ENCODE peak calls at places on chromosomes 7 and 10, in seven cellular contexts. J is breast epithelium, V is lower lobe of right lung, Q is sigmoid colon, Z is body of pancreas, B is mammary epithelial cell, H is adrenal gland. P is an unnamed sample. For H3K9me3 and H3K4me1, the result is how much of the 10 kb centered on the place peaks cover.

GRCh38 chr10:25465582-25466372 is 291.0 kb downstream of the GPR158 start:
- DNase-seq in B (no peak), V (no peak), Q (no peak), J (no peak), Z (no peak), H (no peak), P (no peak)

GRCh38 chr7:27082171-27082570 is 13.6 kb downstream of the HOXA1 start:
- DNase-seq in H (no peak), Z (no peak), J (no peak), V (no peak), B (peak), Q (no peak), P (no peak)

GRCh38 chr10:33032354-33033254 is 74.6 kb upstream of the ITGB1 start:
- DNase-seq in Z (no peak), Q (no peak), J (no peak), V (no peak), H (peak), B (peak), P (no peak)

GRCh38 chr10:100970914-100971811 is 1.9 kb downstream of the SEMA4G start:
- DNase-seq in Q (peak), J (no peak), Z (peak), H (no peak), V (no peak), B (no peak), P (no peak)

GRCh38 chr10:62652114-62652513 is 152.4 kb upstream of the ADO start:
- DNase-seq in Z (no peak), J (no peak), Q (no peak), H (no peak), B (peak), V (no peak), P (no peak)

GRCh38 chr10:124525751-124526600 is 64.4 kb downstream of the LHPP start:
- DNase-seq in J (no peak), B (no peak), Z (no peak), Q (peak), H (peak), V (peak), P (no peak)

GRCh38 chr10:47383254-47384147 is 592 bp downstream of the ZNF488 start:
- DNase-seq in H (no peak), Z (no peak), J (no peak), Q (no peak), B (no peak), V (no peak), P (no peak)

GRCh38 chr7:36045275-36045674 is 107.8 kb upstream of the EEPD1 start:
- DNase-seq in Z (no peak), J (no peak), Q (no peak), H (no peak), B (no peak), V (no peak), P (no peak)

GRCh38 chr7:50141131-50141530 is 48.1 kb upstream of the ZPBP start:
- DNase-seq in H (no peak), V (no peak), Q (no peak), B (no peak), Z (no peak), J (no peak), P (no peak)

GRCh38 chr7:120941064-120941463 is 9.5 kb upstream of the ING3 start:
- DNase-seq in H (no peak), J (no peak), Z (no peak), V (no peak), B (no peak), Q (no peak), P (no peak)

GRCh38 chr10:133419211-133419950 is 5.0 kb downstream of the SPRN start:
- DNase-seq in J (peak), V (peak), B (no peak), Z (no peak), H (no peak), Q (no peak), P (no peak)

GRCh38 chr7:135714534-135715009 is 13.4 kb downstream of the SLC13A4 start:
- DNase-seq in V (no peak), Q (no peak), Z (no peak), J (no peak), H (no peak), B (peak), P (no peak)

GRCh38 chr7:22814261-22815208 is 8.1 kb downstream of the TOMM7 start:
- DNase-seq in B (peak), Z (no peak), H (no peak), V (no peak), Q (no peak), J (no peak), P (no peak)

GRCh38 chr7:141497391-141497790 is 53.8 kb upstream of the AGK start:
- DNase-seq in Q (no peak), B (no peak), H (no peak), V (no peak), Z (no peak), J (no peak), P (no peak)

GRCh38 chr7:97499204-97499603 is 232.7 kb upstream of the TAC1 start:
- DNase-seq in B (peak), Q (no peak), H (peak), V (no peak), J (no peak), Z (peak), P (no peak)

GRCh38 chr7:137488038-137488437 is 144.5 kb upstream of the PTN start:
- DNase-seq in J (no peak), Z (no peak), H (no peak), B (no peak), V (no peak), Q (no peak), P (no peak)

GRCh38 chr10:74822583-74823089 is 3.8 kb upstream of the KAT6B start:
- DNase-seq in Q (no peak), Z (no peak), V (no peak), H (peak), J (no peak), B (no peak), P (no peak)

GRCh38 chr10:14128519-14128918 is 202.2 kb downstream of the FRMD4A start:
- DNase-seq in H (no peak), J (no peak), Z (no peak), B (no peak), V (no peak), Q (no peak), P (no peak)

GRCh38 chr10:14125564-14125963 is 205.2 kb downstream of the FRMD4A start:
- DNase-seq in Z (peak), H (no peak), J (no peak), B (no peak), Q (no peak), V (no peak), P (no peak)

GRCh38 chr10:14129770-14130169 is 201.0 kb downstream of the FRMD4A start:
- DNase-seq in J (no peak), H (no peak), B (no peak), V (no peak), Q (no peak), Z (no peak), P (no peak)

GRCh38 chr10:14124951-14125350 is 205.8 kb downstream of the FRMD4A start:
- DNase-seq in Q (no peak), H (no peak), B (no peak), J (no peak), Z (no peak), V (no peak), P (no peak)

DNA sequence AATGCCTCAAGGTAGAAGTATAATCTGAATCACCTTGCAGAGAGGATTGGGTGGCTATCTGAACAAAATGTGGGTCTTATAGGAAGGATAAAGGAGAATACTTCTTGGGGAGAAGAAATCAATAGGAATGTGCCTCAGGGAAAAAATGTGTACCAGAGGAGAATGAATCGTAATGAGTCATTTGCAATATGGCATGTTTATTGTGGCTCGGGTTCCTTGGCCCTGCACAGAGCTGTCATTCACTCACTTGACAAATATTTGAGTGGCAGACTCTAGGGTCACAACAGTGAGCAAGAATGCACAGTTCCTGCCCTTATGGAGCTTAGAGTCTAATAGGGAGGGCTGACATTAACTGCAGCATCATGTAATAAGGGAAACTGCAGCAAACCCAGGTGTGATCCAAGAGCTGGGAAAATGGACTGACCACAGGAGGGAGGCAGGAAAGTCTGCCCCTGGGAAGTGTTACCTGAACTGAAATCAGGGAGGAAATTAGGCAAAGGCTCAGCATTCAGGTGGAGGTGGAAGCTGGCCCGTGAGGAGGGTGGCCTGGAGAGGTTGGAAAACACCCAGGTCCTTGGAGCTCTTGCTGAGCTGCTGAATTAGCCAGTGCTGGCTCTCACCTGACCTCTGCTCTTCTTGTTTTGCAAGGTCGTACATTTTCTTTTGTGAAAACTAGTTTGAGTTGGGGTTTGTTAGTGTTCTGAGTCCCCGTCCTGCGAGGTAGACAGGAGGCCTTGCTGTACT is 203.9 kb downstream of the FRMD4A start:
- DNase-seq in J (no peak), B (peak), Q (no peak), Z (no peak), V (no peak), H (no peak), P (no peak)
- TF ChIP-seq CTCF in J (no peak), B (no peak), Q (no peak), Z (no peak), V (no peak), H (no peak), P (no peak)

GRCh38 chr10:131092876-131093275 is 218.6 kb downstream of the TCERG1L start:
- DNase-seq in J (no peak), H (no peak), Z (no peak), Q (no peak), B (no peak), V (peak), P (peak)

GRCh38 chr10:131090761-131091661 is 220.5 kb downstream of the TCERG1L start:
- DNase-seq in B (no peak), Q (no peak), V (no peak), Z (peak), H (no peak), J (no peak), P (no peak)

GRCh38 chr10:131093346-131093745 is 218.2 kb downstream of the TCERG1L start:
- DNase-seq in Q (no peak), B (no peak), V (peak), Z (no peak), J (no peak), H (no peak), P (peak)

GRCh38 chr10:131092416-131092815 is 219.1 kb downstream of the TCERG1L start:
- DNase-seq in B (no peak), Q (no peak), H (no peak), Z (no peak), V (peak), J (no peak), P (peak)

GRCh38 chr10:131091682-131092081 is 219.8 kb downstream of the TCERG1L start:
- DNase-seq in Z (no peak), V (no peak), H (no peak), J (no peak), B (no peak), Q (no peak), P (no peak)
- H3K9me3 ChIP-seq in Z (under half), V (under half), H (under half), J (under half), B (under half), Q (under half), P (under half)

GRCh38 chr7:39272676-39273075 is 293.5 kb upstream of the YAE1 start:
- DNase-seq in H (no peak), Q (no peak), Z (no peak), B (no peak), J (no peak), V (no peak), P (no peak)
- H3K4me1 ChIP-seq in H (under half), Q (under half), Z (under half), B (under half), J (under half), V (under half), P (under half)

GRCh38 chr7:107966701-107967100 is 36.3 kb downstream of the LAMB1 start:
- DNase-seq in B (peak), J (no peak), Z (no peak), H (no peak), Q (no peak), V (no peak), P (no peak)
- TF ChIP-seq CTCF in B (no peak), J (no peak), Z (no peak), H (no peak), Q (no peak), V (no peak), P (no peak)

GRCh38 chr7:57415730-57416129 is 34.2 kb upstream of the ZNF716 start:
- DNase-seq in H (no peak), J (no peak), Q (no peak), V (no peak), B (no peak), Z (no peak), P (no peak)

GRCh38 chr7:57414415-57414814 is 35.6 kb upstream of the ZNF716 start:
- DNase-seq in Z (no peak), H (no peak), J (no peak), B (no peak), V (no peak), Q (no peak), P (no peak)

GRCh38 chr7:57416601-57417358 is 33.2 kb upstream of the ZNF716 start:
- DNase-seq in Z (no peak), Q (peak), B (no peak), V (no peak), J (no peak), H (no peak), P (no peak)

GRCh38 chr7:57414852-57415251 is 35.1 kb upstream of the ZNF716 start:
- DNase-seq in Q (no peak), J (no peak), B (no peak), H (no peak), V (no peak), Z (no peak), P (no peak)

DNA sequence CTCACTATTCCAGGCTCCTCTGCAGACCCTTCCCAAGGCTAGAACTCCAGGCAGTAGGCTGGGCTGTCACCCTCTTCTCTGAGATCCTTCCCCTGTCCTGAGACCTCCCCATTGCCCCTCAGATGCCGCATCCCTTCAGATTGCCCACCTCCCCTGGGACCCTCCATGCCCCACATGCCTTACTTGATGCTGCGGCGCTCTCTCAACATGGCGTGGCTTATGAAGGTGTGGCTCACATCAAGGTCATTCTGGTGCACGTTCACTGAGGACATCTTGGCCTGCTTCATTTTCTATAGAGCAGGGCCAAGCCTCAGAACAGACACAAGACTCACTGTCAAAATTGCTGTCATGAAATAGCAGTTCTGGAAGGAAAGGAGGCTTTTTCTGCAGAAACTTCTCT is 34.7 kb upstream of the ZNF716 start:
- DNase-seq in J (no peak), Q (no peak), Z (no peak), H (no peak), V (no peak), B (no peak), P (no peak)
- H3K9me3 ChIP-seq in J (half or more), Q (under half), Z (under half), H (under half), V (under half), B (under half), P (under half)

GRCh38 chr10:99328579-99329237 is 448 bp upstream of the CNNM1 start:
- DNase-seq in H (no peak), V (no peak), B (peak), J (no peak), Q (peak), Z (no peak), P (no peak)

GRCh38 chr10:99329238-99329890 is at the start of gene CNNM1:
- DNase-seq in Q (peak), V (peak), J (no peak), B (peak), H (peak), Z (peak), P (peak)

GRCh38 chr10:99329891-99330674 is 927 bp downstream of the CNNM1 start:
- DNase-seq in B (peak), J (no peak), Z (peak), Q (peak), H (peak), V (peak), P (peak)

GRCh38 chr10:99330675-99330924 is 1.4 kb downstream of the CNNM1 start:
- DNase-seq in V (no peak), Q (no peak), Z (no peak), H (no peak), B (no peak), J (no peak), P (no peak)

GRCh38 chr10:99325261-99325660 is 3.9 kb upstream of the CNNM1 start:
- DNase-seq in H (no peak), Q (no peak), B (no peak), Z (no peak), J (no peak), V (no peak), P (no peak)
- H3K4me1 ChIP-seq in H (under half), Q (under half), B (under half), Z (under half), J (under half), V (under half), P (under half)

GRCh38 chr10:97355571-97355975 is 21.0 kb upstream of the FRAT2 start:
- DNase-seq in B (no peak), J (no peak), H (no peak), Q (no peak), V (no peak), Z (peak), P (no peak)
- TF ChIP-seq CTCF in B (peak), J (peak), H (peak), Q (peak), V (peak), Z (peak), P (peak)

GRCh38 chr7:158997471-158997870 is 141.1 kb downstream of the DYNC2I1 start:
- DNase-seq in Z (no peak), B (no peak), V (no peak), H (no peak), J (no peak), Q (no peak), P (no peak)
- H3K9me3 ChIP-seq in Z (under half), B (under half), V (under half), H (under half), J (under half), Q (under half), P (under half)

P was measured in left lung.